ENCODE peak calls at places on chromosomes 13 and 19, in seven cellular contexts. U is mesendoderm, W is T-helper 1 cell, J is cardiac fibroblast, D is heart left ventricle, X is M059J, B is adipocyte. G is an unnamed sample.
A peak's percentile ranks its signal among the peaks of the same experiment; 100 is the strongest.

GRCh38 chr13:20174656-20175405 is 14.0 kb upstream of the GJA3 start:
- DNase-seq in U (peak; percentile 76), W (no peak), J (peak; percentile 94), D (no peak), X (peak; percentile 92), B (peak; percentile 93), G (peak; percentile 72)

GRCh38 chr13:19927117-19927734 is 31.3 kb upstream of the ZMYM2 start:
- DNase-seq in U (peak; percentile 19), W (no peak), J (peak; percentile 15), D (no peak), X (peak; percentile 44), B (peak; percentile 48), G (no peak)

GRCh38 chr19:55116232-55117062 is 990 bp downstream of the PPP1R12C start:
- DNase-seq in U (peak; percentile 64), W (peak; percentile 41), J (peak; percentile 76), D (peak; percentile 77), X (peak; percentile 39), B (peak; percentile 84), G (peak; percentile 83)

GRCh38 chr19:16095071-16095571 is 16.6 kb upstream of the RAB8A start:
- DNase-seq in U (no peak), W (no peak), J (no peak), D (no peak), X (no peak), B (no peak), G (no peak)

GRCh38 chr13:36244073-36244472 is 29.7 kb upstream of the SOHLH2 start:
- DNase-seq in U (no peak), W (no peak), J (no peak), D (no peak), X (no peak), B (no peak), G (no peak)

GRCh38 chr19:12779162-12779993 is 4.0 kb upstream of the HOOK2 start:
- DNase-seq in U (peak; percentile 71), W (no peak), J (peak; percentile 96), D (peak; percentile 74), X (peak; percentile 69), B (peak; percentile 87), G (peak; percentile 32)

GRCh38 chr13:44972956-44973581 is 16.2 kb downstream of the NUFIP1 start:
- DNase-seq in U (peak; percentile 25), W (no peak), J (peak; percentile 56), D (no peak), X (peak; percentile 33), B (peak; percentile 80), G (no peak)

GRCh38 chr13:32036131-32036695 is 4.6 kb downstream of the FRY start:
- DNase-seq in U (no peak), W (no peak), J (no peak), D (no peak), X (no peak), B (no peak), G (no peak)

GRCh38 chr19:10010247-10010691 is at the start of gene COL5A3:
- DNase-seq in U (no peak), W (no peak), J (peak; percentile 77), D (peak; percentile 75), X (no peak), B (peak; percentile 84), G (peak; percentile 54)

GRCh38 chr19:12202250-12202649 is 39.4 kb downstream of the ZNF136 start:
- DNase-seq in U (peak; percentile 66), W (peak; percentile 38), J (no peak), D (peak; percentile 24), X (no peak), B (no peak), G (no peak)

GRCh38 chr19:10005632-10006334 is 4.5 kb downstream of the COL5A3 start:
- DNase-seq in U (no peak), W (no peak), J (no peak), D (no peak), X (no peak), B (no peak), G (no peak)